ENCODE peak calls at places on chromosomes 7 and 10, in five cellular contexts. Q is upper lobe of right lung; P is esophagus muscularis mucosa; I is lower lobe of right lung; K is effector memory CD4-positive, alpha-beta T cell. M is an unnamed sample.

GRCh38 chr10:94018107-94018506 is 24.4 kb downstream of the PLCE1 start:
- DNase-seq in Q (no peak), P (no peak), I (no peak), K (no peak), M (no peak)

GRCh38 chr7:42272793-42273665 is 36.0 kb upstream of the GLI3 start:
- DNase-seq in K (no peak), Q (no peak), I (no peak), P (no peak), M (no peak)

GRCh38 chr10:132167041-132167674 is 19.6 kb upstream of the DPYSL4 start:
- DNase-seq in I (peak; percentile 32), K (no peak), P (no peak), Q (no peak), M (peak; percentile 43)

GRCh38 chr10:14397069-14397468 is 66.3 kb upstream of the FRMD4A start:
- DNase-seq in I (peak; percentile 64), Q (peak; percentile 77), P (no peak), K (no peak), M (peak; percentile 85)

GRCh38 chr7:27611043-27611442 is 51.6 kb downstream of the HIBADH start:
- DNase-seq in Q (no peak), P (no peak), K (no peak), I (no peak), M (no peak)

GRCh38 chr10:49518982-49519578 is 19.8 kb downstream of the ERCC6 start:
- DNase-seq in Q (no peak), K (no peak), P (no peak), I (no peak), M (no peak)

GRCh38 chr7:6162331-6162620 is 110.1 kb downstream of the CYTH3 start:
- DNase-seq in P (no peak), K (no peak), I (no peak), Q (peak; percentile 54), M (peak; percentile 82)

GRCh38 chr7:100575746-100576383 is 2.2 kb upstream of the SAP25 start:
- DNase-seq in K (no peak), P (no peak), I (no peak), Q (peak; percentile 56), M (no peak)

GRCh38 chr7:80815733-80816132 is 103.1 kb downstream of the SEMA3C start:
- DNase-seq in K (no peak), P (no peak), Q (no peak), I (no peak), M (no peak)

GRCh38 chr10:123808873-123809272 is 82.7 kb downstream of the CPXM2 start:
- DNase-seq in P (peak; percentile 37), I (no peak), K (no peak), Q (no peak), M (no peak)

GRCh38 chr10:4013651-4014085 is 228.7 kb upstream of the KLF6 start:
- DNase-seq in Q (no peak), I (no peak), P (peak; percentile 45), K (no peak), M (no peak)

GRCh38 chr7:140898794-140899548 is 25.8 kb downstream of the BRAF start:
- DNase-seq in Q (no peak), P (no peak), I (no peak), K (no peak), M (no peak)

GRCh38 chr7:44067064-44067951 is 1.9 kb upstream of the PGAM2 start:
- DNase-seq in Q (peak; percentile 40), P (no peak), I (peak; percentile 41), K (no peak), M (peak; percentile 48)

GRCh38 chr7:95312561-95312960 is 11.8 kb downstream of the PON1 start:
- DNase-seq in K (no peak), Q (no peak), P (peak; percentile 53), I (no peak), M (no peak)
- H3K27me3 ChIP-seq in K (peaks cover 2% of the 10 kb centered on the region), Q (no peaks in the 10 kb centered on the region), P (no peaks in the 10 kb centered on the region), I (no peaks in the 10 kb centered on the region), M (no peaks in the 10 kb centered on the region)

GRCh38 chr7:48149058-48149457 is 22.2 kb upstream of the ABCA13 start:
- DNase-seq in I (no peak), Q (no peak), K (no peak), P (no peak), M (no peak)

GRCh38 chr7:48150086-48150485 is 21.2 kb upstream of the ABCA13 start:
- DNase-seq in Q (no peak), P (no peak), I (no peak), K (no peak), M (no peak)

GRCh38 chr7:48148311-48148710 is 22.9 kb upstream of the ABCA13 start:
- DNase-seq in P (no peak), I (no peak), K (no peak), Q (no peak), M (no peak)

GRCh38 chr7:48144291-48144768 is 26.9 kb upstream of the ABCA13 start:
- DNase-seq in Q (no peak), I (no peak), K (no peak), P (no peak), M (no peak)

GRCh38 chr7:48147078-48147591 is 24.1 kb upstream of the ABCA13 start:
- DNase-seq in K (no peak), Q (no peak), P (no peak), I (no peak), M (no peak)
- H3K4me1 ChIP-seq in K (no peaks in the 10 kb centered on the region), Q (no peaks in the 10 kb centered on the region), P (no peaks in the 10 kb centered on the region), I (no peaks in the 10 kb centered on the region), M (no peaks in the 10 kb centered on the region)

GRCh38 chr10:45378866-45379265 is 4.8 kb downstream of the ALOX5 start:
- DNase-seq in Q (no peak), I (no peak), K (no peak), P (no peak), M (no peak)

GRCh38 chr10:45380903-45381610 is 7.0 kb downstream of the ALOX5 start:
- DNase-seq in P (no peak), Q (peak; percentile 77), I (peak; percentile 76), K (no peak), M (no peak)

GRCh38 chr10:45379891-45380540 is 6.0 kb downstream of the ALOX5 start:
- DNase-seq in K (no peak), Q (peak; percentile 81), P (no peak), I (peak; percentile 83), M (no peak)

GRCh38 chr10:45377858-45378257 is 3.8 kb downstream of the ALOX5 start:
- DNase-seq in P (no peak), K (no peak), Q (no peak), I (no peak), M (no peak)

GRCh38 chr10:45379303-45379726 is 5.3 kb downstream of the ALOX5 start:
- DNase-seq in P (no peak), Q (peak; percentile 83), I (peak; percentile 84), K (no peak), M (no peak)
- H3K27me3 ChIP-seq in P (no peaks in the 10 kb centered on the region), Q (peaks cover 16% of the 10 kb centered on the region), I (peaks cover 31% of the 10 kb centered on the region), K (no peaks in the 10 kb centered on the region), M (peaks cover 8% of the 10 kb centered on the region)

GRCh38 chr7:50788393-50788792 is 5.7 kb upstream of the GRB10 start:
- DNase-seq in P (no peak), Q (no peak), I (no peak), K (no peak), M (no peak)
- H3K4me1 ChIP-seq in P (peaks cover 37% of the 10 kb centered on the region), Q (peaks cover 15% of the 10 kb centered on the region), I (peaks cover 29% of the 10 kb centered on the region), K (no peaks in the 10 kb centered on the region), M (peaks cover 34% of the 10 kb centered on the region)

GRCh38 chr7:147438216-147438615 is 1152.3 kb upstream of the C7orf33 start:
- DNase-seq in Q (no peak), I (no peak), P (no peak), K (no peak), M (no peak)
- H3K27me3 ChIP-seq in Q (no peaks in the 10 kb centered on the region), I (no peaks in the 10 kb centered on the region), P (no peaks in the 10 kb centered on the region), K (no peaks in the 10 kb centered on the region), M (no peaks in the 10 kb centered on the region)

DNA sequence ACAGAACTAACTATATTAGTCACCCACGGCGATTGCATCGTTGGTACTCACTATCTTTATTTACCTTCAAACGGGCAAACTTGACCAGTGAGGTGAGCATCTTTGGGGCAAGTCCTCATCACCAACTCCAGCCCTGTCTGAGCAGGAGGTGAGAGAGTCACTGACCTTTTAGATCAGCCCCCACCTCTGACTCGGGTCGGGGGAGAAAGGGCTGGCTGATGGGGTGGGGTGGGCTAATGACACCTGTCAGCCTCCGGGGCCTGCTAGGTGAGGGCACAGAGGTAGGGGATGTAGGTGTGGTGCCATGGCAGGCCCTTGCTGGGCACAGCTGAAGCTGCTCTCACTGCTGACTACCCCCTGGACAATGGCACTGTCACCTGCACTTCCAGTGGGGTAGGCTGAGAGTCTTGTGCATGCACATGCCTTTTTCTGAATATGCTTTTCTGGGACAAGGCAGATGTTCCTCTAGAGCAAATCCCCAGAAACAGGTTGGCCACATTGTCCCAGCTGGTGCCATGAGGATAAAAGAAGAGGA is 359.5 kb upstream of the MKI67 start:
- DNase-seq in I (no peak), P (no peak), K (no peak), Q (no peak), M (no peak)
- H3K4me1 ChIP-seq in I (no peaks in the 10 kb centered on the region), P (no peaks in the 10 kb centered on the region), K (no peaks in the 10 kb centered on the region), Q (no peaks in the 10 kb centered on the region), M (no peaks in the 10 kb centered on the region)

GRCh38 chr10:79448732-79449049 is 3.3 kb upstream of the ZCCHC24 start:
- DNase-seq in Q (no peak), P (no peak), I (no peak), K (no peak), M (no peak)
- H3K27me3 ChIP-seq in Q (no peaks in the 10 kb centered on the region), P (no peaks in the 10 kb centered on the region), I (no peaks in the 10 kb centered on the region), K (no peaks in the 10 kb centered on the region), M (no peaks in the 10 kb centered on the region)